ENCODE peak calls at places on chromosomes 11 and 22, in five cellular contexts. S, N, H, B and X are unnamed samples.

GRCh38 chr11:23041104-23041503 is 180.8 kb upstream of the CCDC179 start:
- DNase-seq in S (peak), N (no peak), H (no peak), B (no peak), X (no peak)

GRCh38 chr11:126793596-126793995 is 207.0 kb downstream of the KIRREL3 start:
- DNase-seq in S (no peak), N (no peak), H (no peak), B (peak), X (no peak)

GRCh38 chr11:117941163-117941707 is 12.0 kb upstream of the TMPRSS13 start:
- DNase-seq in S (peak), N (peak), H (no peak), B (no peak), X (no peak)

GRCh38 chr11:123797065-123797940 is 8.8 kb downstream of the OR6M1 start:
- DNase-seq in S (no peak), N (no peak), H (no peak), B (peak), X (no peak)

GRCh38 chr22:40224702-40225101 is 47.0 kb downstream of the TNRC6B start:
- DNase-seq in S (peak), N (no peak), H (no peak), B (no peak), X (no peak)

GRCh38 chr22:43543522-43544281 is 131.9 kb downstream of the MPPED1 start:
- DNase-seq in S (no peak), N (no peak), H (no peak), B (no peak), X (no peak)

GRCh38 chr11:110022548-110022947 is 70.6 kb upstream of the ZC3H12C start:
- DNase-seq in S (peak), N (no peak), H (no peak), B (no peak), X (no peak)

GRCh38 chr22:19875531-19876313 is 21.0 kb upstream of the GNB1L start:
- DNase-seq in S (no peak), N (peak), H (no peak), B (peak), X (no peak)

GRCh38 chr22:26685601-26686000 is 28.2 kb downstream of the MIAT start:
- DNase-seq in S (no peak), N (no peak), H (no peak), B (no peak), X (no peak)

GRCh38 chr11:44938066-44938691 is 12.5 kb downstream of the TP53I11 start:
- DNase-seq in S (no peak), N (no peak), H (no peak), B (no peak), X (no peak)
- TF ChIP-seq CTCF in S (no peak), N (no peak), H (no peak), B (no peak), X (no peak)

GRCh38 chr11:3189886-3190583 is 24.9 kb upstream of the OSBPL5 start:
- DNase-seq in S (no peak), N (no peak), H (no peak), B (no peak), X (no peak)
- TF ChIP-seq CTCF in S (no peak), N (no peak), H (no peak), B (no peak), X (no peak)

DNA sequence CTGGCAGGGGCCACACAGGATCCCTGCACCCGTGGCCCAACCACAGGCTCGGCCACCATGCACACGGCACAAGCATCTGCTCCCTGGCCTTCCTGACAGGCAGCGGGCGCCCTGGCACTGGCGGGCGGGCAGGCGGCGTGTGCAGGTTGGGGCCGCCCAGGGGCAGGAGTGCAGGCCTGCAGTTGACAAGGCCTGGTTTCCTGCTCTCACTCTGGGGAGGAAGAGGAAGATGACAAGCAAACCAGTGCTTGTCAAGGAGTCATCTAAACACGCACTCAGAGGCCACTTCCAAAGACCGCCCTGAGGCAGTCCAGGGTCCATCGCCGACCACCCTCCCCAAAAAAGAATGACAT is 65.4 kb upstream of the LINC01488 start:
- DNase-seq in S (no peak), N (no peak), H (no peak), B (no peak), X (no peak)
- TF ChIP-seq CTCF in S (no peak), N (no peak), H (no peak), B (no peak), X (no peak)

DNA sequence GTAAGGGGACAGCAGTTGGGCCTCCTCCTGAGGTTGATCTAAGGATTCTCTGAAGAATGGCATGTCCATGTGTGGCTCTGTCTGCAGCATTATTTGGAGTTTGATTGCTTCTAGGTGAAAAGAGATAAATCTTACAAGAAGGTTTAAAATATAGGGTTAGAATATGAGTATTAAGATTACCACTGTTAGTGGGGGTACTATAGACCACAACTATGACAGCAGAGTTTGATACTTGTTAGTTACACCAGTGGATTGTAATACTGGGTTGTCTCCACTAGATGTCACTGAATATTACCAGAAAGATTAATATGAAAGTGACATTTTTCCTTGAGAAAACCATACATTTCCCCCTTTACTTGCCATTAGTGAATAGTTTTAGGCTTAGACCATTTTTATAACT is 47.9 kb downstream of the ZNF280B start:
- DNase-seq in S (no peak), N (no peak), H (peak), B (peak), X (no peak)
- TF ChIP-seq CTCF in S (peak), N (no peak), H (peak), B (peak), X (no peak)

GRCh38 chr22:42432818-42433217 is 615 bp upstream of the NFAM1 start:
- DNase-seq in S (no peak), N (no peak), H (no peak), B (no peak), X (no peak)
- TF ChIP-seq CTCF in S (no peak), N (no peak), H (no peak), B (no peak), X (no peak)

GRCh38 chr11:80668039-80668438 is 1227.2 kb upstream of the TENM4 start:
- DNase-seq in S (no peak), N (no peak), H (no peak), B (no peak), X (no peak)

GRCh38 chr11:80669620-80670019 is 1228.8 kb upstream of the TENM4 start:
- DNase-seq in S (no peak), N (no peak), H (no peak), B (no peak), X (no peak)
- TF ChIP-seq CTCF in S (no peak), N (no peak), H (no peak), B (no peak), X (no peak)

GRCh38 chr22:24436553-24436952 is 9.2 kb downstream of the ADORA2A start:
- DNase-seq in S (no peak), N (peak), H (no peak), B (no peak), X (no peak)

GRCh38 chr22:24435861-24436351 is 8.5 kb downstream of the ADORA2A start:
- DNase-seq in S (no peak), N (peak), H (no peak), B (peak), X (no peak)

GRCh38 chr22:24440270-24440717 is 12.9 kb downstream of the ADORA2A start:
- DNase-seq in S (no peak), N (peak), H (no peak), B (no peak), X (no peak)

GRCh38 chr22:24437091-24437490 is 9.7 kb downstream of the ADORA2A start:
- DNase-seq in S (no peak), N (peak), H (no peak), B (no peak), X (no peak)

GRCh38 chr22:24437820-24438328 is 10.5 kb downstream of the ADORA2A start:
- DNase-seq in S (peak), N (peak), H (no peak), B (no peak), X (no peak)
- TF ChIP-seq CTCF in S (no peak), N (no peak), H (peak), B (peak), X (peak)

DNA sequence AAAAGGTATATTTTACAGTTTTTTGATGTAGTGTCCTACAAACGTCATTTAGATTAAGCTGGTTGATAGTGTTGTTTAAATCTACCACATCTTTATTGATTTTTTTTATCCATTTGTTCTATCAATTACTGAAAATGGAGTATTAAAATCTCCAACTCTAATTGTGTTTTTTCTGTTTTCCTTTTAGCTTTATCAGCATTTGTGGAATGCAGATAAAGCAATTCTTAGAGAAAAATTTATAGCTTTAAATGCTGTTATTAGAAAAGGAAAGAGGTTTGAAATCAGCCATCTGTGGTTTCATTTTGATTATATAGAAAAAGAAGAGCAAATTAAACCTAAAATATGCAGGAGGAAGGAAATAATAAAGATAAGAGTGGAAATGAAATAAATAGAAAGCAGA is 39.4 kb upstream of the CBX6 start:
- DNase-seq in S (no peak), N (no peak), H (no peak), B (no peak), X (no peak)
- TF ChIP-seq CTCF in S (no peak), N (no peak), H (no peak), B (no peak), X (no peak)

DNA sequence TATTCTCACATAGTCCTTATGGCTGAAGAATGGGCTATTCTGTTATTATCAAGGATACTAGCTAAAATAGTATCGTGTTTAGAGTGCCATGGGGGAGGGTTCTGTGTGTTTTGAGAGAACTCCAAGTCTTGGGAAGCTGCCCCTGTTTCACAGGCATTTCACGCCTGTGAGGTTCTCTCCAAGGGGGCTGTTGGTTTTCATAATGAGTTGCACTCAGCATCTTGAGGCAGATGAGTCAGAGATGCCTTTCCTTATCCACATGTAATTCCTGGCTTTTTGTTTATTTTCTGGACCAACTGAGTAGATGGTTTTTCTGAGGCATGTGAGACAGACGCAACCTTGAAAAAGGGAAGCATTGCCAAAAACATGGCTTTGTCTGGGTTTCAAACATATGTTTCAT is 203.7 kb downstream of the ARHGAP42 start:
- DNase-seq in S (no peak), N (no peak), H (no peak), B (peak), X (peak)
- TF ChIP-seq CTCF in S (no peak), N (no peak), H (no peak), B (no peak), X (no peak)